ENCODE peak calls at places on chromosomes 2 and 18, in six cellular contexts. Y, M, F, Q, W and O are unnamed samples.

GRCh38 chr18:2717407-2717806 is 61.9 kb downstream of the SMCHD1 start:
- ATAC-seq in M (peak), Y (no peak), Q (no peak), W (no peak), F (no peak), O (no peak)

GRCh38 chr2:229407170-229407569 is 136.1 kb upstream of the PID1 start:
- ATAC-seq in W (no peak), F (peak), Y (peak), M (peak), Q (no peak), O (peak)

GRCh38 chr2:217248312-217248935 is 388.6 kb upstream of the TNP1 start:
- ATAC-seq in F (peak), M (no peak), W (peak), Q (peak), Y (no peak), O (peak)

GRCh38 chr2:177543007-177543760 is 150.6 kb downstream of the AGPS start:
- ATAC-seq in Q (no peak), M (no peak), Y (peak), W (no peak), F (peak), O (no peak)

GRCh38 chr2:170778900-170779299 is 8.7 kb downstream of the ERICH2 start:
- ATAC-seq in Q (no peak), M (no peak), Y (no peak), F (no peak), W (peak), O (no peak)

GRCh38 chr2:145958611-145959010 is 1438.7 kb upstream of the ZEB2 start:
- ATAC-seq in F (no peak), Q (no peak), W (no peak), Y (no peak), M (no peak), O (no peak)

GRCh38 chr2:20071397-20072383 is 20.3 kb upstream of the LAPTM4A start:
- ATAC-seq in W (peak), F (peak), Q (no peak), M (peak), Y (peak), O (peak)

GRCh38 chr2:5846881-5847280 is 154.7 kb downstream of the SOX11 start:
- ATAC-seq in M (no peak), Q (no peak), W (no peak), F (no peak), Y (no peak), O (no peak)

GRCh38 chr18:934518-935123 is 29.9 kb downstream of the ADCYAP1 start:
- ATAC-seq in Y (no peak), F (peak), W (no peak), M (no peak), Q (no peak), O (no peak)

GRCh38 chr2:29129586-29130281 is 14.5 kb downstream of the CLIP4 start:
- ATAC-seq in M (no peak), Y (peak), Q (peak), F (no peak), W (no peak), O (no peak)

GRCh38 chr18:9434240-9434701 is 41.0 kb upstream of the RALBP1 start:
- ATAC-seq in F (peak), Y (no peak), W (no peak), M (peak), Q (peak), O (no peak)

GRCh38 chr2:160993543-160994090 is 166.6 kb upstream of the TANK start:
- ATAC-seq in W (no peak), Q (no peak), Y (peak), F (no peak), M (peak), O (no peak)

GRCh38 chr18:46301571-46301970 is 197.4 kb downstream of the HAUS1 start:
- ATAC-seq in F (no peak), W (no peak), Q (no peak), Y (no peak), M (no peak), O (no peak)

GRCh38 chr18:42275949-42276730 is 321.1 kb downstream of the PIK3C3 start:
- ATAC-seq in M (no peak), W (no peak), Q (no peak), F (no peak), Y (no peak), O (no peak)

GRCh38 chr2:69911985-69912563 is 2.8 kb upstream of the MXD1 start:
- ATAC-seq in M (no peak), Y (no peak), F (no peak), W (no peak), Q (no peak), O (no peak)

GRCh38 chr18:73848656-73849055 is 299.0 kb downstream of the FBXO15 start:
- ATAC-seq in Y (no peak), M (no peak), Q (no peak), W (no peak), F (peak), O (peak)

GRCh38 chr2:178502751-178503150 is 22.5 kb downstream of the PLEKHA3 start:
- ATAC-seq in Q (no peak), W (no peak), M (no peak), Y (no peak), F (no peak), O (no peak)

DNA sequence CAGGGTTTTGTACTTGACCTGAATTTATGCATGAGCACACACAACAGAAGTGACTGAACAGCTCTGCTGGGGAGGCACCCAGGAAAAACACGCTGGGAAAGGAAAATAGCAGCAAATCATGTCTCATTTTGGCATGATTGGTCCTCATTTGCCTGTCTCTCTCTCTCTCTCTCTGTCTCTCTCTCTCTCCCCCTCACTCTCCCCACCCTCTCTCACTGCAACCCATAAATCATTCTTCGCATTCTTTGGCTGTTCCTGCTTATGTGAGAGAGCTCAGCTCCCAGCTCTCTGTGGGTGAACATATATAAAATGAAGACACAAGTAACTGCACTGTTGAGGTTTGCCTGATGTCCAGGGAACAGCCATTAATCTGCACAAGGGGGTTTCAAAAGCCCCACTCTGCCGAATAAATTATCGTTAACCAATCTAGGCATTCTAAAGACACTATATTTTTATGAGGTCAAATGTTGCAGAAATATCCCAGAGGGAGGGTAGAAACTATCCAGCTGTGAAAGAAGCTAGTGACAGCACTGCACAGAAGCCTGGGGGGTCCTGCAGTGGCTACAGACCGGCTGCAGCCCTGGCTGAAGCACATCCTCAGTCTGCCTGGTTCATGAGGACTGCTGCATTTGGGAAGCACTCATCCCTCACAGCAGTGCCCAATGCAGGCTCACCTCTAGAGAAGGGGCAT is 260.3 kb downstream of the AFF3 start:
- ATAC-seq in F (no peak), Y (no peak), W (no peak), Q (no peak), M (no peak), O (peak)
- TF ChIP-seq EP300 in F (no peak), Y (no peak), W (no peak), Q (no peak), M (no peak), O (no peak)

GRCh38 chr2:231212329-231212845 is 14.0 kb downstream of the ARMC9 start:
- ATAC-seq in F (no peak), Y (peak), M (no peak), Q (no peak), W (no peak), O (peak)
- TF ChIP-seq EP300 in F (no peak), Y (no peak), M (no peak), Q (no peak), W (no peak), O (no peak)

GRCh38 chr18:37393945-37394609 is 171.5 kb downstream of the CELF4 start:
- ATAC-seq in M (peak), Y (peak), W (peak), Q (no peak), F (peak), O (peak)
- TF ChIP-seq EP300 in M (no peak), Y (no peak), W (no peak), Q (no peak), F (no peak), O (no peak)

GRCh38 chr2:156332452-156333273 is at the start of gene NR4A2:
- ATAC-seq in Y (peak), Q (peak), F (peak), W (peak), M (peak), O (peak)
- TF ChIP-seq EP300 in Y (no peak), Q (peak), F (peak), W (no peak), M (no peak), O (peak)

DNA sequence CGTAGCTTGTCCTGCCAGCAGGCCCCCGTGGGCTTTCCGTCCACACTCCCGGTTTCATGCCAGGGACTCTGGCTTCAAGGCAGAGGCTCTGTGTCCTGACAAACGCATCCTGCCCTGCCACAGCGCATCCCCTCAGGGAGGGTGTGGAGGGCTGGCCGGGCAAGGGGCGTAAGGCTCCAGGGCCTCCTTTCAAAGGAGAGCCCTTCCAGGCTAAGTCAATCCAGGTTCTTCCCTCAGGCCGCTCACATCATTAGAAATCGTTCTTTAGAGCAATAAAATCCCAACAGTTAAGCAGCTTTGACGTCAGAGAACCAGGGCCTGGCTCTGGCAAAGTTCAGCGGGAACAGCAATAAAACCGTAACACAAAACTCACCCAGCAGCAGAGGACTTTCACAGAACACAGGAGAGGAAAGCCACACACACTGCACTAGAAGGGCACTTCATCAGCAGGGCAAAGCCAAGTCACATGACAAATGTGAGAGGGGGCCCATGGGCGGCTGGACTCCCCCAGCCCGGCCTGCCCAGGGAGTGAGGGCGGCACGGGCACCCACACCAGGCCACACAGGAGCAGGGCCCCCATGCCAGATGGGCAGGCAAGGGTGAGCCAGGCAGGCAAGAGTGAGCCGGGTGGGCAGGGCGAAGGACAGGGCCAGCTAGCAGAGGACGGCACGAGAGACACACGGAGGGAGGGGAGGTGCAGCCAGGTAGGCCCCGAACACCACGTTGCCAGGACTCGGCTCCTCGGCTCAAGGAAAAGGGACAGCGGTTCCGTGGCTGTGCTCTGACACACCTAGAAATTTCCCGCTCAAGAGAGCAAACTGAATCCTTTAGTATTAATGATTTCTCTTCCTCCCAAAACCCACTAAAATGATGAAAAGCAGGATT is 52.0 kb downstream of the HDAC4 start:
- ATAC-seq in M (no peak), Q (no peak), Y (no peak), W (no peak), F (no peak), O (peak)
- TF ChIP-seq EP300 in M (no peak), Q (no peak), Y (no peak), W (no peak), F (no peak), O (no peak)

GRCh38 chr2:102484310-102485061 is 11.5 kb downstream of the SLC9A4 start:
- ATAC-seq in Q (no peak), M (no peak), F (no peak), Y (no peak), W (peak), O (no peak)

GRCh38 chr2:102486941-102487702 is 14.1 kb downstream of the SLC9A4 start:
- ATAC-seq in F (no peak), W (no peak), Q (no peak), M (no peak), Y (no peak), O (no peak)

GRCh38 chr2:102489646-102490045 is 16.6 kb downstream of the SLC9A4 start:
- ATAC-seq in W (no peak), F (no peak), M (no peak), Q (no peak), Y (no peak), O (no peak)

GRCh38 chr2:102485151-102485769 is 12.2 kb downstream of the SLC9A4 start:
- ATAC-seq in Q (no peak), Y (no peak), F (no peak), W (no peak), M (no peak), O (no peak)

DNA sequence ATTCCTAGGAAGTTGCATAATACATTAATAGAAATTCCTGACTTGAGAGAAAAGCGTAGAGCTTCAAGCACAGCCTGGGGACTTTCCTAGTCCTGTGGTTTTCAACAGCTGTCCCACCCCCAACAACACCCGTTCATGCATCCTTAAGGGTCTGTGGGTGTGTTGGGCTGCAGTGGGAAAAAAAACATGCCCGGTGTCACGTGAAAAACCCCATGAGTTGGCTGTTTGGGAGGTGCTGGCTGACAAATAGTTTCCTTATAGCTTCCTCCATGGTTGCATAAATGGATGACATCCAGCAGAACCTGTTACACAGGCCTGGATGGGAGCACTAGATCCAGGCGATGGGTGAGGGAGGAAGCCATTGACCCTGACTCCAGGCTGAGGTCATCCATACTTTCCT is 15.0 kb downstream of the SLC9A4 start:
- ATAC-seq in F (peak), Q (no peak), Y (no peak), M (no peak), W (no peak), O (no peak)
- TF ChIP-seq EP300 in F (no peak), Q (no peak), Y (no peak), M (no peak), W (no peak), O (no peak)

GRCh38 chr2:168660859-168661258 is 141.6 kb upstream of the NOSTRIN start:
- ATAC-seq in M (no peak), Y (no peak), W (no peak), F (no peak), Q (no peak), O (no peak)

GRCh38 chr2:168658706-168659105 is 143.7 kb upstream of the NOSTRIN start:
- ATAC-seq in Q (no peak), F (no peak), Y (no peak), M (no peak), W (no peak), O (no peak)

GRCh38 chr2:168662651-168663208 is 139.7 kb upstream of the NOSTRIN start:
- ATAC-seq in W (no peak), Q (no peak), M (no peak), F (no peak), Y (no peak), O (no peak)

GRCh38 chr2:168663993-168664392 is 138.4 kb upstream of the NOSTRIN start:
- ATAC-seq in W (peak), F (no peak), M (no peak), Y (no peak), Q (no peak), O (no peak)

GRCh38 chr2:168661404-168661869 is 141.0 kb upstream of the NOSTRIN start:
- ATAC-seq in Y (no peak), F (no peak), Q (no peak), M (no peak), W (no peak), O (no peak)
- TF ChIP-seq EP300 in Y (no peak), F (no peak), Q (no peak), M (no peak), W (no peak), O (no peak)

DNA sequence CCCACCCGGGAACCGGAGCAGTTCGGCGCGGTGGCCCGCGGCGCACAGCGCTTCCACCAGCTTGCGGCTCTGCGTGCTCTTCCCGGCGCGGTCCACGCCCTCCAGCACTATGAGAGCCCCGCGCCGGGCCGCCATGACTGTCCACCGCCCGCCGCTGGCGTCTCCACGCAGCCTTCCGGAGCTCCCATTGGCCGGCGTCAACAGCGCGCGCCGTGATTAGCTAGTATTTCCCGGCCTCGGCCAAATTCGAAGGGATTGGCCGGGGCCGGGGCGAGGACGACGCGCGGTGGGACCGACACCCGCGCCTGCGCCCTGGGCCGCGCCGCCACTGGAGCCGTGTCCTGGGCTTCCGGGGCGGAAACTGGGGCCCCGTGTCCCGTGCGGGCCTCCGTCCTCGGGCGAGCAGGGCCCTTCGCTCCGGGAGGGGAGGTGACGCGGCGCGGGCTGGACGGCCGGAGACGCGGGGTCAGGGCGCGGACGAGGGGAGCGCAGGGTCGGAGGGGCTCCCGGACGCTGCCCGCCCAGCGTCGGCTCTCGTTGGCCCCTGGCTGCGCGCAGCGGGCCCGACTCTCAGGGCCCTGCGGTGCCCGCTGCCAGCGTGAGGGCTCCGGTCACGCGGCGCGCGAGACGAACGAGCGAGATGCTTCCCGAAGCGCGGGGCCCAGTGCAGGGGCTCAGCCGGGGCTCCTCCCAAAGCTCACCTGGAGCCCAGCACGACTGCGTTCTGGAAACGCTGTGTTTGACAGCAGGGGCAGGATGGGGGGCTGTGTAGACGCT is at the start of gene DTYMK:
- ATAC-seq in Q (peak), W (peak), M (peak), Y (peak), F (peak), O (peak)
- TF ChIP-seq EP300 in Q (no peak), W (no peak), M (peak), Y (no peak), F (no peak), O (no peak)